ENCODE peak calls at places on chromosomes 4 and X, in nine cellular contexts. Z is SK-N-SH, H is PC-3, J is GM23338, I is hepatocyte, P is HCT116, Q is MM.1S, Y is OCI-LY7, M is neural progenitor cell. T is an unnamed sample.
A peak's percentile ranks its signal among the peaks of the same experiment; 100 is the strongest.

GRCh38 chr4:138051157-138051556 is 191.0 kb downstream of the SLC7A11 start:
- DNase-seq in Z (no peak), H (peak; percentile 6), J (no peak), I (no peak), P (no peak), Q (no peak), Y (no peak), M (no peak), T (peak; percentile 56)

GRCh38 chr4:153275380-153276276 is 68.9 kb upstream of the MND1 start:
- DNase-seq in Z (no peak), H (no peak), J (no peak), I (no peak), P (no peak), Q (no peak), Y (no peak), M (no peak), T (no peak)

GRCh38 chr4:177227636-177228035 is 82.0 kb upstream of the NEIL3 start:
- DNase-seq in Z (no peak), H (no peak), J (no peak), I (no peak), P (no peak), Q (no peak), Y (no peak), M (no peak), T (no peak)

GRCh38 chrX:1323315-1323714 is 13.3 kb upstream of the IL3RA start:
- DNase-seq in Z (peak; percentile 38), H (peak; percentile 64), J (peak; percentile 85), I (peak; percentile 58), P (peak; percentile 65), Q (peak; percentile 52), Y (peak; percentile 79), M (peak; percentile 70), T (peak; percentile 34)

GRCh38 chr4:101774807-101775206 is 15.7 kb upstream of the BANK1 start:
- DNase-seq in Z (no peak), H (peak; percentile 50), J (no peak), I (peak; percentile 18), P (no peak), Q (no peak), Y (no peak), M (no peak), T (peak; percentile 84)

GRCh38 chrX:129230850-129231512 is 292.3 kb downstream of the SMARCA1 start:
- DNase-seq in Z (no peak), H (no peak), J (no peak), I (no peak), P (no peak), Q (no peak), Y (no peak), M (no peak), T (no peak)

GRCh38 chrX:119236599-119237525 is 777 bp downstream of the PGRMC1 start:
- DNase-seq in Z (peak; percentile 59), H (peak; percentile 48), J (no peak), I (peak; percentile 57), P (no peak), Q (peak; percentile 28), Y (peak; percentile 22), M (peak; percentile 56), T (peak; percentile 76)

GRCh38 chrX:19347916-19348315 is 4.2 kb downstream of the PDHA1 start:
- DNase-seq in Z (no peak), H (no peak), J (no peak), I (no peak), P (no peak), Q (no peak), Y (no peak), M (no peak), T (peak; percentile 60)

GRCh38 chr4:167622481-167623240 is 388.4 kb upstream of the SPOCK3 start:
- DNase-seq in Z (peak; percentile 53), H (peak; percentile 69), J (peak; percentile 75), I (peak; percentile 82), P (peak; percentile 46), Q (peak; percentile 57), Y (peak; percentile 47), M (peak; percentile 81), T (peak; percentile 59)

GRCh38 chr4:112979881-112980421 is 69.5 kb upstream of the ANK2 start:
- DNase-seq in Z (no peak), H (no peak), J (no peak), I (no peak), P (no peak), Q (no peak), Y (no peak), M (peak; percentile 17), T (no peak)

GRCh38 chrX:154490021-154490413 is 412 bp downstream of the SLC10A3 start:
- DNase-seq in Z (peak; percentile 43), H (peak; percentile 38), J (peak; percentile 25), I (peak; percentile 45), P (no peak), Q (peak; percentile 43), Y (peak; percentile 52), M (no peak), T (peak; percentile 66)

GRCh38 chrX:42691196-42691595 is 86.8 kb downstream of the PPP1R2C start:
- DNase-seq in Z (no peak), H (no peak), J (no peak), I (no peak), P (no peak), Q (no peak), Y (no peak), M (no peak), T (no peak)

GRCh38 chr4:104930298-104930697 is 216.4 kb upstream of the TET2 start:
- DNase-seq in Z (no peak), H (no peak), J (no peak), I (no peak), P (no peak), Q (no peak), Y (no peak), M (no peak), T (no peak)

GRCh38 chr4:11281720-11282119 is 147.0 kb downstream of the HS3ST1 start:
- DNase-seq in Z (no peak), H (peak; percentile 38), J (no peak), I (no peak), P (no peak), Q (no peak), Y (no peak), M (no peak), T (no peak)

GRCh38 chrX:22803353-22803752 is 196.4 kb upstream of the DDX53 start:
- DNase-seq in Z (no peak), H (no peak), J (no peak), I (no peak), P (no peak), Q (peak; percentile 40), Y (no peak), M (no peak), T (no peak)

GRCh38 chrX:22800360-22800759 is 199.4 kb upstream of the DDX53 start:
- DNase-seq in Z (no peak), H (peak; percentile 81), J (peak; percentile 19), I (peak; percentile 7), P (no peak), Q (no peak), Y (no peak), M (no peak), T (peak; percentile 88)

GRCh38 chrX:22795680-22796079 is 204.1 kb upstream of the DDX53 start:
- DNase-seq in Z (no peak), H (peak; percentile 9), J (no peak), I (no peak), P (no peak), Q (no peak), Y (no peak), M (no peak), T (no peak)

DNA sequence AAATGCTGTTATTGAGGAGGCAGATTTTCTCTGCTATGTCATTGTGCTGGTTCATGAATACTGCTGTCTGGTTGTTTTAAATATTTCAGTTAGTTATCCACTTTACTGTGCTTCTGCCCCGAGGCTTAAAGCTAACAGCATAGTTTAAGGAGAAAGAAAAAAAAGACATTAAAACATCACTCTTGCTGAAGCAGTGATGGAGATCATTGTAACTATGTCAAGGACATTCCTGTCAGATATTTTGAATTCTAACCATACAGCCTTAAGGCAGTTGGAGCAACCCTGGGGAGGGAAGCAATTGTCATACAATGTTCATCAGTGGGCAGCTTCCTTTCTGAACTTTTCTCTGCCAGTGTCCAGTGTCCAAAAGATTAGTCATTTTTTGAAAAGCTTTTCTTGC is 199.0 kb upstream of the DDX53 start:
- DNase-seq in Z (no peak), H (peak; percentile 9), J (no peak), I (no peak), P (no peak), Q (no peak), Y (no peak), M (no peak), T (peak; percentile 58)
- TF ChIP-seq EZH2phosphoT487 in Z (no peak), H (no peak), J (no peak), I (no peak), P (no peak), Q (no peak), Y (no peak), M (no peak), T (no peak)

DNA sequence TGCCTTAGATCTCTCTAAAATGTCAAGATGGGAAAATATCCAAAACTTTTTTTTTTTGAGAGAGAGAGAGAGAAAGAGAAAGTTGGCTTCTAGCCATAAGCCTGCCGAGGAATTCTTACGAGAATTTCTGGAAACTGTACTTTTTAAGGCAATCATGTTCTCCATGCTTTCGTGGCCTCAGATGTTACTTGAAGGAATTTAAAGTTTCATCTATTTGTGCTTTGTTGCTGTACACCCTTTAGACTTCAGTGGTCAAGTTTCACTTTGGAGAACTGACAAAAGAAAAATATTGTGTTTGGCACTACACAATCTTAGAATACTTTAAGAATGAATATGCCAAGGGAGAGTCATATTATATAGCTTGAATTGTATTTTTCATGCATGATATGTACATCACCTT is 53.9 kb downstream of the FAT4 start:
- DNase-seq in Z (no peak), H (peak; percentile 66), J (no peak), I (peak; percentile 23), P (no peak), Q (no peak), Y (no peak), M (no peak), T (peak; percentile 72)
- TF ChIP-seq EZH2phosphoT487 in Z (no peak), H (no peak), J (no peak), I (no peak), P (no peak), Q (no peak), Y (no peak), M (no peak), T (no peak)

GRCh38 chr4:28759064-28759463 is 1898.4 kb downstream of the STIM2 start:
- DNase-seq in Z (no peak), H (no peak), J (no peak), I (no peak), P (no peak), Q (no peak), Y (no peak), M (no peak), T (no peak)
- TF ChIP-seq EZH2phosphoT487 in Z (no peak), H (no peak), J (no peak), I (no peak), P (no peak), Q (no peak), Y (no peak), M (no peak), T (no peak)

GRCh38 chr4:150784305-150784704 is 202.4 kb downstream of the MAB21L2 start:
- DNase-seq in Z (no peak), H (no peak), J (peak; percentile 54), I (no peak), P (no peak), Q (no peak), Y (no peak), M (no peak), T (no peak)
- TF ChIP-seq EZH2phosphoT487 in Z (no peak), H (no peak), J (no peak), I (no peak), P (no peak), Q (no peak), Y (no peak), M (no peak), T (no peak)

GRCh38 chr4:84530449-84530848 is 31.4 kb upstream of the NKX6-1 start:
- DNase-seq in Z (no peak), H (no peak), J (no peak), I (peak; percentile 12), P (no peak), Q (no peak), Y (no peak), M (no peak), T (peak; percentile 14)
- TF ChIP-seq EZH2phosphoT487 in Z (no peak), H (no peak), J (no peak), I (no peak), P (no peak), Q (no peak), Y (no peak), M (no peak), T (no peak)

T was measured in GM23248.